ENCODE peak calls at places on chromosomes 12 and 14, in seven cellular contexts. One of them, this sample, is unnamed.

GRCh38 chr12:93441617-93442410 is at the start of gene UBE2N:
- DNase-seq in GM12864: peak; percentile 76
- DNase-seq in HL-60: peak; percentile 93
- DNase-seq in pancreas: peak; percentile 95
- DNase-seq in psoas muscle: peak; percentile 97
- DNase-seq in GM06990: peak; percentile 99
- DNase-seq in stomach: peak; percentile 96
- DNase-seq in this sample: peak; percentile 98

GRCh38 chr14:61269321-61270083 is 11.6 kb downstream of the TMEM30B start:
- DNase-seq in GM12864: peak; percentile 35
- DNase-seq in HL-60: peak; percentile 4
- DNase-seq in pancreas: peak; percentile 65
- DNase-seq in psoas muscle: peak; percentile 61
- DNase-seq in GM06990: peak; percentile 61
- DNase-seq in stomach: peak; percentile 89
- DNase-seq in this sample: peak; percentile 78

GRCh38 chr14:76780058-76780345 is 18.7 kb downstream of the VASH1 start:
- DNase-seq in GM12864: no peak
- DNase-seq in HL-60: no peak
- DNase-seq in pancreas: no peak
- DNase-seq in psoas muscle: no peak
- DNase-seq in GM06990: no peak
- DNase-seq in stomach: no peak
- DNase-seq in this sample: no peak

GRCh38 chr14:84749191-84749945 is 780.6 kb upstream of the FLRT2 start:
- DNase-seq in GM12864: no peak
- DNase-seq in HL-60: no peak
- DNase-seq in pancreas: no peak
- DNase-seq in psoas muscle: no peak
- DNase-seq in GM06990: no peak
- DNase-seq in stomach: no peak
- DNase-seq in this sample: no peak

GRCh38 chr14:63438065-63438757 is 105.0 kb downstream of the PPP2R5E start:
- DNase-seq in GM12864: no peak
- DNase-seq in HL-60: no peak
- DNase-seq in pancreas: peak; percentile 80
- DNase-seq in psoas muscle: peak; percentile 33
- DNase-seq in GM06990: no peak
- DNase-seq in stomach: peak; percentile 66
- DNase-seq in this sample: peak; percentile 40

GRCh38 chr14:75905505-75905904 is 76.3 kb downstream of the TGFB3 start:
- DNase-seq in GM12864: no peak
- DNase-seq in HL-60: peak; percentile 8
- DNase-seq in pancreas: no peak
- DNase-seq in psoas muscle: peak; percentile 41
- DNase-seq in GM06990: no peak
- DNase-seq in stomach: peak; percentile 58
- DNase-seq in this sample: no peak

GRCh38 chr12:57604454-57605307 is at the start of gene DTX3:
- DNase-seq in GM12864: no peak
- DNase-seq in HL-60: no peak
- DNase-seq in pancreas: no peak
- DNase-seq in psoas muscle: peak; percentile 34
- DNase-seq in GM06990: peak; percentile 44
- DNase-seq in stomach: no peak
- DNase-seq in this sample: peak; percentile 46

GRCh38 chr12:93319523-93320045 is 58.1 kb upstream of the NUDT4 start:
- DNase-seq in GM12864: no peak
- DNase-seq in HL-60: no peak
- DNase-seq in pancreas: no peak
- DNase-seq in psoas muscle: no peak
- DNase-seq in GM06990: no peak
- DNase-seq in stomach: no peak
- DNase-seq in this sample: no peak

GRCh38 chr12:6965026-6965661 is 5.3 kb downstream of the PHB2 start:
- DNase-seq in GM12864: no peak
- DNase-seq in HL-60: peak; percentile 86
- DNase-seq in pancreas: peak; percentile 92
- DNase-seq in psoas muscle: peak; percentile 89
- DNase-seq in GM06990: peak; percentile 69
- DNase-seq in stomach: peak; percentile 91
- DNase-seq in this sample: peak; percentile 94

GRCh38 chr12:93943766-93944165 is 204.6 kb upstream of the PLXNC1 start:
- DNase-seq in GM12864: no peak
- DNase-seq in HL-60: no peak
- DNase-seq in pancreas: no peak
- DNase-seq in psoas muscle: peak; percentile 55
- DNase-seq in GM06990: no peak
- DNase-seq in stomach: no peak
- DNase-seq in this sample: no peak

GRCh38 chr12:72264548-72265175 is 7.5 kb upstream of the TRHDE start:
- DNase-seq in GM12864: no peak
- DNase-seq in HL-60: no peak
- DNase-seq in pancreas: no peak
- DNase-seq in psoas muscle: no peak
- DNase-seq in GM06990: no peak
- DNase-seq in stomach: no peak
- DNase-seq in this sample: peak; percentile 6

GRCh38 chr12:16174282-16174681 is 103.2 kb downstream of the SLC15A5 start:
- DNase-seq in GM12864: no peak
- DNase-seq in HL-60: no peak
- DNase-seq in pancreas: no peak
- DNase-seq in psoas muscle: no peak
- DNase-seq in GM06990: no peak
- DNase-seq in stomach: no peak
- DNase-seq in this sample: no peak

GRCh38 chr12:49944718-49945117 is 5.8 kb upstream of the AQP2 start:
- DNase-seq in GM12864: no peak
- DNase-seq in HL-60: no peak
- DNase-seq in pancreas: no peak
- DNase-seq in psoas muscle: no peak
- DNase-seq in GM06990: no peak
- DNase-seq in stomach: no peak
- DNase-seq in this sample: no peak

GRCh38 chr14:65618996-65619395 is 206.5 kb downstream of the FUT8 start:
- DNase-seq in GM12864: no peak
- DNase-seq in HL-60: no peak
- DNase-seq in pancreas: no peak
- DNase-seq in psoas muscle: no peak
- DNase-seq in GM06990: no peak
- DNase-seq in stomach: no peak
- DNase-seq in this sample: no peak

GRCh38 chr14:46574236-46574970 is 77.2 kb downstream of the RPL10L start:
- DNase-seq in GM12864: no peak
- DNase-seq in HL-60: no peak
- DNase-seq in pancreas: no peak
- DNase-seq in psoas muscle: no peak
- DNase-seq in GM06990: no peak
- DNase-seq in stomach: no peak
- DNase-seq in this sample: no peak

GRCh38 chr12:66043035-66043434 is 87.5 kb downstream of the LLPH start:
- DNase-seq in GM12864: no peak
- DNase-seq in HL-60: no peak
- DNase-seq in pancreas: no peak
- DNase-seq in psoas muscle: no peak
- DNase-seq in GM06990: no peak
- DNase-seq in stomach: no peak
- DNase-seq in this sample: no peak

GRCh38 chr14:38723954-38724353 is 379.1 kb downstream of the SEC23A start:
- DNase-seq in GM12864: no peak
- DNase-seq in HL-60: no peak
- DNase-seq in pancreas: no peak
- DNase-seq in psoas muscle: no peak
- DNase-seq in GM06990: no peak
- DNase-seq in stomach: no peak
- DNase-seq in this sample: no peak

GRCh38 chr14:104309657-104310369 is 171.4 kb downstream of the KIF26A start:
- DNase-seq in GM12864: no peak
- DNase-seq in HL-60: no peak
- DNase-seq in pancreas: no peak
- DNase-seq in psoas muscle: no peak
- DNase-seq in GM06990: no peak
- DNase-seq in stomach: no peak
- DNase-seq in this sample: no peak

GRCh38 chr12:27334052-27334720 is 1.6 kb downstream of the BMAL2 start:
- DNase-seq in GM12864: no peak
- DNase-seq in HL-60: no peak
- DNase-seq in pancreas: no peak
- DNase-seq in psoas muscle: no peak
- DNase-seq in GM06990: no peak
- DNase-seq in stomach: no peak
- DNase-seq in this sample: peak; percentile 52

GRCh38 chr12:7612851-7613250 is 52.9 kb downstream of the APOBEC1 start:
- DNase-seq in GM12864: no peak
- DNase-seq in HL-60: no peak
- DNase-seq in pancreas: no peak
- DNase-seq in psoas muscle: no peak
- DNase-seq in GM06990: no peak
- DNase-seq in stomach: no peak
- DNase-seq in this sample: no peak

DNA sequence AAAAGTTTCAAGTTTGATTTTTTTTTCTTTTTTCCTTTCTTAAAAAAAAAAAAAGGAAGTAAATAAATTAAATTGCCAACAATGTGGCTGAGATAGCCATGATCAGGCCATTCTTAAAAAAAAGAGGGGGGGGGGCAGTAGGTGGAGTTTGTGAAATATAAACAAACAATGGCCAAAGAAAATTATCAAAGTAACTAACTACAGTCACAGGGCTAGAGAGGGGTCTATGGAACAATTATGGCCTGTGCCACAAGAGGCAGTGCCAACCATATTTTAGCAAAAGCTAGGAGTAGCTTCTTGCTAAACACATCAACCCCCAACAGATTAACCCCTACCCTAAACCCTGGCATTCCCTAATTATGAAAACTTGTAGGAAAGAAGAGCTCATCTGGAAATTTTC is 16.2 kb upstream of the SMARCC2 start:
- DNase-seq in GM12864: no peak
- DNase-seq in HL-60: no peak
- DNase-seq in pancreas: no peak
- DNase-seq in psoas muscle: no peak
- DNase-seq in GM06990: no peak
- DNase-seq in stomach: no peak
- DNase-seq in this sample: no peak
- TF ChIP-seq CTCF in GM12864: peak; percentile 10
- TF ChIP-seq CTCF in HL-60: no peak
- TF ChIP-seq CTCF in pancreas: no peak
- TF ChIP-seq CTCF in psoas muscle: no peak
- TF ChIP-seq CTCF in GM06990: no peak
- TF ChIP-seq CTCF in stomach: no peak
- TF ChIP-seq CTCF in this sample: no peak

DNA sequence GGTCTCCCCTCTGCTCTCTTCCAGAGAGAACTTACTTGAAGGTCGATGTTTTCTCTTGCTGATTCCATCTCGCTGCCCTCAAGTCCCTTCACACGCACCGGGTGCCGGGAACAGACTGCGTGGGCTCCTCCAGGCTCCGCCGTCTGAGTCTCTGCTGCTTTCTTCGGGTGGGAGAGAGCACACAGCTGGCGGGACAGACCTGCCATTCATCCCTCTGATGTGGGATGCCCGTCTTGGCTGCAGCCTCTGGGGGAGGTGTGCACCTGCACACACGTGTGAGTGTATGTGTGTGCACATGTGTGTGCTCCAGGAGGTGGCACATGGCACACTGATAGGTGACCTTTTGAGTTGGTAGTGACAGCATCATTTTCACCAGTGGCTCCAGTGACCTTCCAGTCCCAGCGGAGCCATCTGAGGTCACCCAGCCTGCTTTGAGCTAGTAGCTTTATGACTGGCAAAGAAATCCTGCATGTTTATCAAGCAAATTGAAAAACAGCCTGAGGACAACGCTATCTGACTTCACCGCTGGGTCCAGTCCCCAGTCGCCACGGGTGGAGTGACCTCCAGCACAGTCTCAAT is at the start of gene NINJ2:
- DNase-seq in GM12864: no peak
- DNase-seq in HL-60: no peak
- DNase-seq in pancreas: no peak
- DNase-seq in psoas muscle: no peak
- DNase-seq in GM06990: no peak
- DNase-seq in stomach: no peak
- DNase-seq in this sample: no peak
- H3K4me3 ChIP-seq in GM12864: peak within 1 kb of the TSS; percentile 76
- H3K4me3 ChIP-seq in HL-60: peak within 1 kb of the TSS; percentile 2
- H3K4me3 ChIP-seq in pancreas: no peak within 1 kb of the TSS
- H3K4me3 ChIP-seq in psoas muscle: peak within 1 kb of the TSS; percentile 15
- H3K4me3 ChIP-seq in GM06990: no peak within 1 kb of the TSS
- H3K4me3 ChIP-seq in stomach: no peak within 1 kb of the TSS
- H3K4me3 ChIP-seq in this sample: no peak within 1 kb of the TSS

GRCh38 chr12:52389313-52390207 is 4.1 kb upstream of the KRT84 start:
- DNase-seq in GM12864: no peak
- DNase-seq in HL-60: no peak
- DNase-seq in pancreas: no peak
- DNase-seq in psoas muscle: no peak
- DNase-seq in GM06990: no peak
- DNase-seq in stomach: no peak
- DNase-seq in this sample: no peak

GRCh38 chr12:52391618-52392002 is 6.2 kb upstream of the KRT84 start:
- DNase-seq in GM12864: no peak
- DNase-seq in HL-60: no peak
- DNase-seq in pancreas: peak; percentile 16
- DNase-seq in psoas muscle: peak; percentile 30
- DNase-seq in GM06990: no peak
- DNase-seq in stomach: peak; percentile 74
- DNase-seq in this sample: no peak

GRCh38 chr12:52392465-52393007 is 7.1 kb upstream of the KRT84 start:
- DNase-seq in GM12864: no peak
- DNase-seq in HL-60: no peak
- DNase-seq in pancreas: no peak
- DNase-seq in psoas muscle: no peak
- DNase-seq in GM06990: no peak
- DNase-seq in stomach: no peak
- DNase-seq in this sample: no peak

GRCh38 chr12:52387859-52388258 is 2.4 kb upstream of the KRT84 start:
- DNase-seq in GM12864: no peak
- DNase-seq in HL-60: no peak
- DNase-seq in pancreas: no peak
- DNase-seq in psoas muscle: no peak
- DNase-seq in GM06990: no peak
- DNase-seq in stomach: no peak
- DNase-seq in this sample: no peak

GRCh38 chr12:52390739-52391617 is 5.5 kb upstream of the KRT84 start:
- DNase-seq in GM12864: no peak
- DNase-seq in HL-60: no peak
- DNase-seq in pancreas: no peak
- DNase-seq in psoas muscle: no peak
- DNase-seq in GM06990: no peak
- DNase-seq in stomach: no peak
- DNase-seq in this sample: peak; percentile 19
- TF ChIP-seq CTCF in GM12864: peak; percentile 66
- TF ChIP-seq CTCF in HL-60: peak; percentile 36
- TF ChIP-seq CTCF in pancreas: no peak
- TF ChIP-seq CTCF in psoas muscle: peak; percentile 9
- TF ChIP-seq CTCF in GM06990: peak; percentile 67
- TF ChIP-seq CTCF in stomach: peak; percentile 28
- TF ChIP-seq CTCF in this sample: peak; percentile 47

DNA sequence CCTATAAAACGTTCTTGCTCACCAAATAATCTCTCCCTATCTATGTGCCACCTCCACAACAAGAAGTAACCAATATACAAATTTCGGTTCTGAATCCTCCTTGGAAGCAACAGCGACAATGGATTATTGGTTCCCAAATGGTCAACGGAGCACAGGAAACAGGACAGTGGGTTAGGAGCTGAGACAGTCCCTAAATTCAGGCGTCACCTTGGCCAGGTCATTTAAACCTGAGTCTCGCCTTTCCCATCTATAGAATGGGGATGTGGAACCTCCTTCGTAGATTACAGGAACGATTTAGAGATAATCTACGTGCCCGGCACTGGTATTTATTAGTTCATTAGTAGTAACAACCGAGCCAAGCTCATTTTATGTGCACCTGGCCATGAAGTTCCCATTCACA is 1.1 kb downstream of the NT5DC3 start:
- DNase-seq in GM12864: no peak
- DNase-seq in HL-60: no peak
- DNase-seq in pancreas: no peak
- DNase-seq in psoas muscle: no peak
- DNase-seq in GM06990: no peak
- DNase-seq in stomach: no peak
- DNase-seq in this sample: no peak
- H3K4me3 ChIP-seq in GM12864: peak overlapping the region; percentile 78
- H3K4me3 ChIP-seq in HL-60: peak overlapping the region; percentile 95
- H3K4me3 ChIP-seq in pancreas: peak overlapping the region; percentile 70
- H3K4me3 ChIP-seq in psoas muscle: peak overlapping the region; percentile 91
- H3K4me3 ChIP-seq in GM06990: peak overlapping the region; percentile 71
- H3K4me3 ChIP-seq in stomach: peak overlapping the region; percentile 78
- H3K4me3 ChIP-seq in this sample: peak overlapping the region; percentile 98

This sample was measured in GM12865.